ENCODE peak calls at places on chromosomes 6 and 20, in four cellular contexts. K is stimulated activated CD8-positive, alpha-beta memory T cell treated with anti-CD3 and anti-CD28 coated beads, Interleukin-15, amount 100 ng/mL, for 1 hour; N is progenitor cell of endocrine pancreas; Y is brain microvascular endothelial cell. S is an unnamed sample.

GRCh38 chr6:149335924-149336323 is 18.4 kb downstream of the TAB2 start:
- DNase-seq in K (no peak), N (no peak), Y (peak), S (peak)

GRCh38 chr6:169454204-169454871 is 200.7 kb upstream of the THBS2 start:
- DNase-seq in K (no peak), Y (peak), N (no peak), S (peak)

GRCh38 chr20:54170963-54171362 is 2.8 kb downstream of the CYP24A1 start:
- DNase-seq in N (no peak), Y (no peak), K (no peak), S (no peak)

GRCh38 chr6:158170656-158171081 is 2.5 kb downstream of the GTF2H5 start:
- DNase-seq in Y (peak), K (no peak), N (no peak), S (peak)

GRCh38 chr20:48725589-48725991 is 102.2 kb downstream of the PREX1 start:
- DNase-seq in N (no peak), Y (peak), K (no peak), S (no peak)

GRCh38 chr20:44858959-44859358 is 26.5 kb upstream of the YWHAB start:
- DNase-seq in N (no peak), Y (no peak), K (no peak), S (no peak)

GRCh38 chr6:141264101-141264500 is 868.6 kb upstream of the GJE1 start:
- DNase-seq in K (no peak), Y (no peak), N (no peak), S (peak)

GRCh38 chr6:12296255-12296573 is 6.1 kb downstream of the EDN1 start:
- DNase-seq in N (no peak), Y (peak), K (no peak), S (peak)

GRCh38 chr20:17911927-17912326 is 56.7 kb downstream of the SNX5 start:
- DNase-seq in N (no peak), Y (no peak), K (no peak), S (no peak)

GRCh38 chr6:125082931-125083683 is 70.5 kb upstream of the TPD52L1 start:
- DNase-seq in Y (no peak), K (no peak), N (no peak), S (no peak)

GRCh38 chr6:20313086-20313485 is 88.6 kb upstream of the E2F3 start:
- DNase-seq in K (no peak), N (no peak), Y (no peak), S (no peak)

GRCh38 chr20:51969191-51969590 is 166.9 kb upstream of the SALL4 start:
- DNase-seq in N (no peak), K (no peak), Y (no peak), S (no peak)

GRCh38 chr6:107361568-107362270 is 97.6 kb downstream of the PDSS2 start:
- DNase-seq in N (no peak), K (no peak), Y (peak), S (peak)

GRCh38 chr20:46541229-46541935 is 9.1 kb downstream of the OCSTAMP start:
- DNase-seq in N (no peak), K (no peak), Y (no peak), S (no peak)

GRCh38 chr6:94584211-94584610 is 993.1 kb upstream of the MANEA start:
- DNase-seq in N (no peak), Y (no peak), K (no peak), S (no peak)

GRCh38 chr6:36033935-36034334 is 6.3 kb downstream of the MAPK14 start:
- DNase-seq in N (no peak), K (no peak), Y (no peak), S (no peak)

GRCh38 chr6:139687055-139687454 is 312.6 kb upstream of the CITED2 start:
- DNase-seq in K (no peak), N (no peak), Y (no peak), S (no peak)

GRCh38 chr6:17218749-17219093 is 62.4 kb upstream of the RBM24 start:
- DNase-seq in K (no peak), Y (no peak), N (no peak), S (no peak)

GRCh38 chr6:7052441-7052936 is 55.3 kb upstream of the RREB1 start:
- DNase-seq in N (no peak), K (no peak), Y (peak), S (peak)

GRCh38 chr6:46513533-46513932 is 22.3 kb upstream of the RCAN2 start:
- DNase-seq in N (no peak), Y (no peak), K (no peak), S (no peak)

GRCh38 chr20:23161968-23162696 is 76.0 kb upstream of the CD93 start:
- DNase-seq in K (no peak), Y (peak), N (no peak), S (no peak)

GRCh38 chr20:59583428-59584277 is 20.7 kb upstream of the PHACTR3 start:
- DNase-seq in N (no peak), Y (no peak), K (no peak), S (no peak)

GRCh38 chr6:13431059-13431656 is 56.2 kb downstream of the GFOD1 start:
- DNase-seq in N (no peak), Y (no peak), K (no peak), S (no peak)

GRCh38 chr20:22863881-22864280 is 171.2 kb upstream of the SSTR4 start:
- DNase-seq in K (no peak), N (no peak), Y (no peak), S (no peak)

GRCh38 chr6:10621227-10621626 is 73.2 kb downstream of the C6orf52 start:
- DNase-seq in N (no peak), K (no peak), Y (no peak), S (no peak)

GRCh38 chr20:8331740-8332412 is 199.8 kb downstream of the PLCB1 start:
- DNase-seq in K (no peak), Y (peak), N (no peak), S (peak)

GRCh38 chr20:4151342-4151741 is 136.0 kb upstream of the RNF24 start:
- DNase-seq in N (no peak), K (no peak), Y (no peak), S (no peak)

GRCh38 chr6:123276439-123277045 is 280.5 kb downstream of the CLVS2 start:
- DNase-seq in Y (no peak), N (no peak), K (no peak), S (no peak)

GRCh38 chr6:12034831-12035230 is 22.7 kb downstream of the HIVEP1 start:
- DNase-seq in N (no peak), Y (no peak), K (no peak), S (no peak)

S was measured in stromal cell of bone marrow.